ENCODE peak calls at places on chromosomes 4 and X, in five cellular contexts. F, Y, S, P and Z are unnamed samples.

GRCh38 chr4:168610911-168611530 is 114.2 kb downstream of the PALLD start:
- DNase-seq in F (no peak), Y (no peak), S (no peak), P (no peak), Z (no peak)

GRCh38 chrX:35699642-35700041 is 98.5 kb upstream of the MAGEB16 start:
- DNase-seq in F (no peak), Y (no peak), S (no peak), P (no peak), Z (no peak)

GRCh38 chr4:147842573-147842972 is 110.7 kb downstream of the ARHGAP10 start:
- DNase-seq in F (no peak), Y (no peak), S (no peak), P (peak; percentile 71), Z (no peak)

GRCh38 chrX:31147175-31147574 is 75.3 kb upstream of the FTHL17 start:
- DNase-seq in F (no peak), Y (no peak), S (no peak), P (no peak), Z (no peak)

GRCh38 chr4:174538876-174539250 is 16.6 kb upstream of the HPGD start:
- DNase-seq in F (no peak), Y (no peak), S (no peak), P (no peak), Z (no peak)

GRCh38 chrX:153857348-153857903 is 27.1 kb upstream of the PDZD4 start:
- DNase-seq in F (no peak), Y (no peak), S (no peak), P (no peak), Z (no peak)

GRCh38 chrX:41718481-41719245 is 5.3 kb upstream of the GPR82 start:
- DNase-seq in F (no peak), Y (peak; percentile 93), S (no peak), P (no peak), Z (no peak)

GRCh38 chrX:103464774-103465117 is 54.5 kb downstream of the RAB40A start:
- DNase-seq in F (peak; percentile 72), Y (peak; percentile 79), S (no peak), P (peak; percentile 41), Z (no peak)

GRCh38 chrX:4638036-4638435 is 924.6 kb upstream of the PRKX start:
- DNase-seq in F (no peak), Y (no peak), S (no peak), P (no peak), Z (no peak)

GRCh38 chr4:80361329-80361900 is 25.9 kb downstream of the CFAP299 start:
- DNase-seq in F (no peak), Y (no peak), S (no peak), P (no peak), Z (no peak)

GRCh38 chr4:145716661-145717200 is 36.8 kb downstream of the C4orf51 start:
- DNase-seq in F (no peak), Y (no peak), S (no peak), P (no peak), Z (no peak)

GRCh38 chrX:119624951-119625668 is 18.9 kb upstream of the NKRF start:
- DNase-seq in F (no peak), Y (no peak), S (no peak), P (no peak), Z (no peak)

GRCh38 chr4:3461515-3462291 is 1.4 kb upstream of the DOK7 start:
- DNase-seq in F (no peak), Y (no peak), S (no peak), P (peak; percentile 79), Z (no peak)

GRCh38 chrX:150508461-150509367 is 59.7 kb upstream of the MTM1 start:
- DNase-seq in F (peak; percentile 18), Y (peak; percentile 69), S (no peak), P (peak; percentile 56), Z (no peak)

GRCh38 chrX:20311505-20311904 is 44.8 kb upstream of the RPS6KA3 start:
- DNase-seq in F (no peak), Y (no peak), S (no peak), P (no peak), Z (no peak)

GRCh38 chrX:95703696-95704095 is 980.9 kb upstream of the DIAPH2 start:
- DNase-seq in F (no peak), Y (no peak), S (no peak), P (no peak), Z (no peak)

GRCh38 chrX:11558972-11559371 is 106.7 kb downstream of the ARHGAP6 start:
- DNase-seq in F (no peak), Y (peak; percentile 45), S (no peak), P (no peak), Z (no peak)

GRCh38 chr4:3410401-3411135 is 31.2 kb upstream of the HGFAC start:
- DNase-seq in F (no peak), Y (peak; percentile 12), S (no peak), P (no peak), Z (no peak)

GRCh38 chr4:107349266-107349665 is 313.2 kb upstream of the DKK2 start:
- DNase-seq in F (no peak), Y (no peak), S (no peak), P (no peak), Z (no peak)

GRCh38 chr4:108030332-108030731 is 40.6 kb downstream of the HADH start:
- DNase-seq in F (peak; percentile 17), Y (peak; percentile 72), S (no peak), P (no peak), Z (no peak)

GRCh38 chr4:2075987-2076907 is 17.1 kb downstream of the NAT8L start:
- DNase-seq in F (no peak), Y (peak; percentile 26), S (no peak), P (no peak), Z (no peak)

GRCh38 chr4:8586246-8586645 is 6.1 kb downstream of the GPR78 start:
- DNase-seq in F (no peak), Y (no peak), S (no peak), P (no peak), Z (no peak)

GRCh38 chrX:20217279-20217678 is 49.4 kb downstream of the RPS6KA3 start:
- DNase-seq in F (no peak), Y (no peak), S (no peak), P (no peak), Z (no peak)

GRCh38 chr4:133145758-133146157 is 3.3 kb upstream of the PCDH10 start:
- DNase-seq in F (no peak), Y (no peak), S (no peak), P (no peak), Z (no peak)

GRCh38 chr4:8582016-8582415 is 1.8 kb downstream of the GPR78 start:
- DNase-seq in F (no peak), Y (no peak), S (no peak), P (no peak), Z (no peak)

GRCh38 chrX:48540015-48540350 is 469 bp downstream of the TBC1D25 start:
- DNase-seq in F (peak; percentile 20), Y (no peak), S (no peak), P (peak; percentile 17), Z (no peak)

GRCh38 chr4:16897991-16898827 is at the start of gene LDB2:
- DNase-seq in F (peak; percentile 51), Y (peak; percentile 90), S (no peak), P (peak; percentile 78), Z (no peak)

GRCh38 chr4:98528882-98529281 is 129.5 kb downstream of the TSPAN5 start:
- DNase-seq in F (no peak), Y (no peak), S (no peak), P (no peak), Z (no peak)

GRCh38 chr4:102734116-102734515 is 26.7 kb downstream of the MANBA start:
- DNase-seq in F (no peak), Y (no peak), S (no peak), P (no peak), Z (no peak)

GRCh38 chr4:6379787-6380745 is 92.3 kb downstream of the PPP2R2C start:
- DNase-seq in F (no peak), Y (no peak), S (no peak), P (no peak), Z (no peak)

GRCh38 chrX:42751573-42751972 is 26.4 kb downstream of the PPP1R2C start:
- DNase-seq in F (no peak), Y (no peak), S (no peak), P (no peak), Z (no peak)

GRCh38 chr4:16860506-16860905 is 37.9 kb downstream of the LDB2 start:
- DNase-seq in F (no peak), Y (no peak), S (no peak), P (no peak), Z (no peak)

GRCh38 chr4:990746-991367 is 2.3 kb downstream of the SLC26A1 start:
- DNase-seq in F (no peak), Y (no peak), S (no peak), P (peak; percentile 6), Z (no peak)

GRCh38 chrX:13693341-13693871 is 4.5 kb downstream of the RAB9A start:
- DNase-seq in F (no peak), Y (no peak), S (no peak), P (no peak), Z (no peak)

GRCh38 chrX:13694359-13694758 is 5.4 kb downstream of the RAB9A start:
- DNase-seq in F (no peak), Y (no peak), S (no peak), P (no peak), Z (no peak)

GRCh38 chrX:13692771-13693231 is 3.9 kb downstream of the RAB9A start:
- DNase-seq in F (no peak), Y (no peak), S (no peak), P (no peak), Z (no peak)

GRCh38 chrX:13695601-13696115 is 6.7 kb downstream of the RAB9A start:
- DNase-seq in F (no peak), Y (no peak), S (no peak), P (no peak), Z (no peak)

DNA sequence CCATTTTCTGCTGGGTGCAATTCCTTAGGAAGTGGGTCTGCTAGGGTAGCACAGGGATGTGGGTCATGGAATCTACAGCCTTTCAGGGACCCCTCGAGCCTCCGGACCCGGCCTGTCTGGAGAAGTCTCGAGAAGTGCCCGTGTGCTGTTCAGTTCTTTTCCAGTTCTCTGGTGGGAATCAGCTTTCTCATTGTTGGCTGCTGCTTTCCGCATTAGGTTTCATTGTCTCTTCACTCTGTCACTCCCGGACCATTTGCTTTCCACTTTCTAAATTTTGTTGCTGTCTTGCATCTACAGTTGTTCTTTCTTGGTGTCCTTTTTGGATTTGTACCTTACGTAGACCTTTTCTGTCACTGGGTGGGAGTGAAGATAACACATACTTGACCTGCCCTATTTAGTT is 6.1 kb downstream of the RAB9A start:
- DNase-seq in F (no peak), Y (no peak), S (no peak), P (no peak), Z (no peak)
- H3K27me3 ChIP-seq in F (no peaks in the 10 kb centered on the region), Y (no peaks in the 10 kb centered on the region), S (no peaks in the 10 kb centered on the region), P (peaks cover 42% of the 10 kb centered on the region), Z (no peaks in the 10 kb centered on the region)

GRCh38 chr4:104507112-104507511 is 12.4 kb upstream of the CXXC4 start:
- DNase-seq in F (no peak), Y (no peak), S (no peak), P (no peak), Z (no peak)
- H3K27me3 ChIP-seq in F (no peaks in the 10 kb centered on the region), Y (no peaks in the 10 kb centered on the region), S (no peaks in the 10 kb centered on the region), P (no peaks in the 10 kb centered on the region), Z (no peaks in the 10 kb centered on the region)

DNA sequence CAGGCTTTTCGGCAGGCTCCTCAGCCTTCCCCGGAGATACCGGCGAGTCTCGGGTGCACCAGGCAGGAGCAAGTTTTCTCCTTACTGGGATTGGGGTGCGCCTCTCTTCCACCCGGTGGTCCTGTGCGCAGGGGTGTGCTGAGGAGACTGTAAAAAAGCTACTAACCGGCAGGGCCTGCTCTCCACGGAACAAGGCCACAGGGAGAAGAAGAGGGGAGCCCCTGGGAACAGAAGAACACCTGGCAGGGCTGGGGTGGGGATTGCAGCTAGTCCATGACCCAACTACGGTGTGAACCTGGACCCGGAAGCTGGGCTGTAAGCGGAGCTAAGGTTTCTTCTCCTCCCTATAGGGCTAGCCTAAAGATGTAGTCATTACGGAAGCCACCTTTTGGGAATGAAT is 17.7 kb upstream of the ZIC3 start:
- DNase-seq in F (no peak), Y (peak; percentile 34), S (no peak), P (no peak), Z (no peak)
- H3K27me3 ChIP-seq in F (peaks cover 2% of the 10 kb centered on the region), Y (peaks cover 56% of the 10 kb centered on the region), S (no peaks in the 10 kb centered on the region), P (peaks cover 90% of the 10 kb centered on the region), Z (peaks cover 95% of the 10 kb centered on the region)

GRCh38 chrX:137033774-137034507 is at the start of gene GPR101:
- DNase-seq in F (no peak), Y (no peak), S (no peak), P (no peak), Z (no peak)
- H3K27me3 ChIP-seq in F (no peaks in the 10 kb centered on the region), Y (peaks cover 58% of the 10 kb centered on the region), S (no peaks in the 10 kb centered on the region), P (peaks cover 85% of the 10 kb centered on the region), Z (peaks cover 5% of the 10 kb centered on the region)